ENCODE peak calls at places on chromosome 7, in eight cellular contexts. X is PC-3, F is AG10803, S is spleen, C is HFF-Myc, K is K562, A is transverse colon, U is GM13977. Z is an unnamed sample.

GRCh38 chr7:76338298-76339084 is 20.3 kb downstream of the YWHAG start:
- DNase-seq in X (peak), F (peak), S (no peak), C (no peak), K (no peak), A (no peak), U (no peak), Z (no peak)

GRCh38 chr7:156640949-156641485 is 443 bp downstream of the RNF32 start:
- DNase-seq in X (peak), F (peak), S (no peak), C (no peak), K (no peak), A (peak), U (no peak), Z (peak)

GRCh38 chr7:1123721-1124120 is 35.8 kb downstream of the GPER1 start:
- DNase-seq in X (no peak), F (peak), S (no peak), C (no peak), K (no peak), A (peak), U (no peak), Z (no peak)

GRCh38 chr7:148941598-148942280 is 57.6 kb upstream of the EZH2 start:
- DNase-seq in X (peak), F (peak), S (peak), C (no peak), K (peak), A (peak), U (no peak), Z (peak)

GRCh38 chr7:113078321-113078720 is 8.3 kb downstream of the GPR85 start:
- DNase-seq in X (no peak), F (no peak), S (no peak), C (no peak), K (no peak), A (no peak), U (no peak), Z (no peak)

GRCh38 chr7:49279886-49280285 is 355.5 kb downstream of the CDC14C start:
- DNase-seq in X (no peak), F (no peak), S (no peak), C (no peak), K (no peak), A (no peak), U (no peak), Z (no peak)

GRCh38 chr7:137151056-137151731 is 192.3 kb downstream of the PTN start:
- DNase-seq in X (peak), F (peak), S (no peak), C (peak), K (no peak), A (no peak), U (no peak), Z (no peak)

GRCh38 chr7:46024263-46024916 is 103.3 kb upstream of the IGFBP3 start:
- DNase-seq in X (no peak), F (peak), S (no peak), C (no peak), K (no peak), A (no peak), U (no peak), Z (no peak)

GRCh38 chr7:87193912-87194311 is 25.6 kb downstream of the TMEM243 start:
- DNase-seq in X (no peak), F (no peak), S (no peak), C (no peak), K (no peak), A (no peak), U (no peak), Z (no peak)

GRCh38 chr7:36289833-36290661 is 99.6 kb upstream of the ANLN start:
- DNase-seq in X (peak), F (no peak), S (no peak), C (no peak), K (no peak), A (peak), U (no peak), Z (no peak)

GRCh38 chr7:66557214-66558200 is 71.2 kb upstream of the KCTD7 start:
- DNase-seq in X (peak), F (peak), S (peak), C (no peak), K (peak), A (peak), U (peak), Z (peak)

GRCh38 chr7:74365320-74366022 is 76.3 kb downstream of the CLIP2 start:
- DNase-seq in X (peak), F (peak), S (no peak), C (peak), K (peak), A (peak), U (no peak), Z (no peak)

GRCh38 chr7:142603870-142604448 is 145.3 kb upstream of the PRSS1 start:
- DNase-seq in X (peak), F (peak), S (no peak), C (peak), K (peak), A (peak), U (peak), Z (no peak)

GRCh38 chr7:151453326-151453791 is 13.4 kb upstream of the CRYGN start:
- DNase-seq in X (no peak), F (no peak), S (peak), C (no peak), K (no peak), A (peak), U (no peak), Z (no peak)

GRCh38 chr7:147170341-147171012 is 1053.9 kb downstream of the CNTNAP2 start:
- DNase-seq in X (no peak), F (no peak), S (peak), C (no peak), K (no peak), A (no peak), U (no peak), Z (no peak)

GRCh38 chr7:27389508-27389907 is 146.9 kb downstream of the EVX1 start:
- DNase-seq in X (no peak), F (no peak), S (no peak), C (no peak), K (no peak), A (no peak), U (no peak), Z (no peak)

GRCh38 chr7:140316165-140316661 is 82.1 kb downstream of the SLC37A3 start:
- DNase-seq in X (peak), F (peak), S (no peak), C (peak), K (no peak), A (peak), U (no peak), Z (no peak)

GRCh38 chr7:152435384-152436278 is at the start of gene KMT2C:
- DNase-seq in X (peak), F (peak), S (peak), C (no peak), K (peak), A (peak), U (peak), Z (peak)

GRCh38 chr7:129162732-129163131 is 18.2 kb downstream of the TSPAN33 start:
- DNase-seq in X (no peak), F (no peak), S (no peak), C (no peak), K (no peak), A (no peak), U (no peak), Z (no peak)

GRCh38 chr7:120582916-120583315 is 275.0 kb downstream of the TSPAN12 start:
- DNase-seq in X (no peak), F (no peak), S (no peak), C (no peak), K (no peak), A (no peak), U (no peak), Z (no peak)

GRCh38 chr7:66443946-66444345 is 184.7 kb upstream of the KCTD7 start:
- DNase-seq in X (no peak), F (no peak), S (no peak), C (no peak), K (no peak), A (no peak), U (no peak), Z (no peak)

GRCh38 chr7:35380739-35381224 is 126.9 kb upstream of the TBX20 start:
- DNase-seq in X (no peak), F (no peak), S (no peak), C (no peak), K (no peak), A (no peak), U (no peak), Z (no peak)

GRCh38 chr7:548401-548800 is 28.8 kb upstream of the PDGFA start:
- DNase-seq in X (no peak), F (no peak), S (no peak), C (no peak), K (no peak), A (no peak), U (no peak), Z (no peak)

GRCh38 chr7:112336261-112336660 is 114.0 kb upstream of the IFRD1 start:
- DNase-seq in X (no peak), F (no peak), S (no peak), C (no peak), K (no peak), A (no peak), U (no peak), Z (no peak)

GRCh38 chr7:134421998-134422397 is 36.9 kb downstream of the AKR1B1 start:
- DNase-seq in X (peak), F (peak), S (no peak), C (no peak), K (no peak), A (no peak), U (no peak), Z (no peak)

GRCh38 chr7:74252893-74253292 is 1.3 kb downstream of the RFC2 start:
- DNase-seq in X (no peak), F (no peak), S (no peak), C (no peak), K (no peak), A (peak), U (no peak), Z (no peak)

GRCh38 chr7:155612658-155613057 is 31.8 kb upstream of the RBM33 start:
- DNase-seq in X (no peak), F (no peak), S (peak), C (no peak), K (no peak), A (no peak), U (no peak), Z (no peak)

GRCh38 chr7:101156277-101156676 is 2.0 kb downstream of the AP1S1 start:
- DNase-seq in X (no peak), F (no peak), S (no peak), C (no peak), K (no peak), A (no peak), U (no peak), Z (no peak)

GRCh38 chr7:42893341-42894242 is 18.3 kb downstream of the C7orf25 start:
- DNase-seq in X (no peak), F (no peak), S (no peak), C (no peak), K (no peak), A (no peak), U (no peak), Z (no peak)

GRCh38 chr7:63073286-63073685 is 925.4 kb upstream of the ZNF722 start:
- DNase-seq in X (no peak), F (no peak), S (no peak), C (no peak), K (no peak), A (no peak), U (no peak), Z (no peak)

GRCh38 chr7:77536413-77537135 is 521 bp upstream of the PTPN12 start:
- DNase-seq in X (peak), F (peak), S (peak), C (peak), K (peak), A (peak), U (peak), Z (peak)

GRCh38 chr7:150621376-150621775 is 10.8 kb downstream of the GIMAP6 start:
- DNase-seq in X (no peak), F (no peak), S (no peak), C (no peak), K (no peak), A (no peak), U (no peak), Z (no peak)

GRCh38 chr7:141754939-141755338 is 9.0 kb upstream of the TAS2R3 start:
- DNase-seq in X (peak), F (peak), S (no peak), C (no peak), K (peak), A (no peak), U (no peak), Z (no peak)

GRCh38 chr7:47638679-47639306 is 56.9 kb upstream of the TNS3 start:
- DNase-seq in X (no peak), F (no peak), S (no peak), C (no peak), K (no peak), A (peak), U (no peak), Z (no peak)

GRCh38 chr7:11648980-11649379 is 183.0 kb downstream of the THSD7A start:
- DNase-seq in X (no peak), F (no peak), S (no peak), C (no peak), K (no peak), A (no peak), U (no peak), Z (no peak)

GRCh38 chr7:43308913-43309789 is 196.7 kb downstream of the HECW1 start:
- DNase-seq in X (no peak), F (no peak), S (no peak), C (no peak), K (no peak), A (no peak), U (peak), Z (no peak)

GRCh38 chr7:17598846-17599245 is 300.4 kb downstream of the AHR start:
- DNase-seq in X (peak), F (peak), S (no peak), C (no peak), K (no peak), A (no peak), U (no peak), Z (no peak)

GRCh38 chr7:40640566-40640965 is 505.8 kb downstream of the SUGCT start:
- DNase-seq in X (no peak), F (no peak), S (no peak), C (no peak), K (no peak), A (no peak), U (no peak), Z (no peak)

GRCh38 chr7:102872460-102872859 is 40.3 kb upstream of the LRRC17 start:
- DNase-seq in X (peak), F (peak), S (no peak), C (peak), K (no peak), A (no peak), U (no peak), Z (no peak)

GRCh38 chr7:101590663-101591435 is 38.2 kb downstream of the MYL10 start:
- DNase-seq in X (no peak), F (no peak), S (no peak), C (no peak), K (no peak), A (no peak), U (no peak), Z (no peak)

DNA sequence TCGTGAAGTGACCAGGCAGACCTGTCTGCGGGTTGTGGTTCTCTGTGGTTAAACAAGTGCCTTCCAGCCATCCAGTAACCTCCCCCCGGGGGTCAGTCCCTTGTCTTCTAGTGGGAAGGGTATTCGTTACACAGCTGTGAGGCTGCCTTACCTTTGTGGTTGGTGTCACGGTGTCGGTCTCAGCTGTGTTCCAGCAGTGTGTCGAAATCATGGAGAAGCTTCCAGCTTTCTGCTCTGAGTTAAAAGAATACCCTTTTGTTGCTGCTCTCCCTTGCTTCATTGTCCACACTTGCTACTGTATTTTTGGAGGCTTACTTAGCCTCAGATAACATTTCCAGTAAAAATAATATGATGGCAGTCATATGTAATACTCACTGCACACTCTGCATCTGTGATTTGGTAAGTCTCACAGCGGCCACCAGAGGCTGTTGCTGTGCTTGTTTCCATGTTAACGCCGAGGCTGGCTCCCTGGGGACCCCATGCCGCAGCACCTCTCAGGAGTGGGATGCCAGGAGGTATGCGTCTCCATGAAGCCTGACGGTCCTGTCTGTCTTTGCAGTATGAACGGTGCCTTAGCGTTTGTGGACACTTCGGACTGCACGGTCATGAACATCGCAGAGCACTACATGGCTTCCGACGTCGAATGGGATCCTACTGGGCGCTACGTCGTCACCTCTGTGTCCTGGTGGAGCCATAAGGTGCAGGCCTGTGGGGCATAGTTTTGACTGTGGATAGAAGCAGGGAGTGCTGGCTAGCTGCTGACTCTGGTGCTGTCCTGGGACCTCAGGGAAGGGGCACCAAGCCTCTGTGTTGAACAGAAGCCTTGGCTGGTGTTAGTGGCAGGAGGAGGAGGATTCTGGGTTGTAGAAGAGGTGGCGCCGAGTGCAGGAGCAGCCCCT is 20.5 kb downstream of the EIF3B start:
- DNase-seq in X (no peak), F (no peak), S (no peak), C (no peak), K (no peak), A (no peak), U (no peak), Z (no peak)
- TF ChIP-seq CTCF in X (no peak), F (no peak), S (no peak), C (no peak), K (no peak), A (no peak), U (no peak), Z (no peak)

GRCh38 chr7:96417784-96418183 is 95.9 kb upstream of the SLC25A13 start:
- DNase-seq in X (no peak), F (no peak), S (no peak), C (no peak), K (no peak), A (no peak), U (no peak), Z (no peak)

GRCh38 chr7:96415293-96415940 is 93.5 kb upstream of the SLC25A13 start:
- DNase-seq in X (no peak), F (no peak), S (no peak), C (no peak), K (no peak), A (no peak), U (no peak), Z (no peak)

GRCh38 chr7:96416599-96416998 is 94.7 kb upstream of the SLC25A13 start:
- DNase-seq in X (no peak), F (no peak), S (no peak), C (no peak), K (no peak), A (no peak), U (no peak), Z (no peak)

GRCh38 chr7:96418600-96418999 is 96.7 kb upstream of the SLC25A13 start:
- DNase-seq in X (no peak), F (no peak), S (no peak), C (no peak), K (no peak), A (no peak), U (no peak), Z (no peak)

GRCh38 chr7:96414931-96415292 is 93.0 kb upstream of the SLC25A13 start:
- DNase-seq in X (peak), F (peak), S (no peak), C (no peak), K (peak), A (peak), U (peak), Z (no peak)
- TF ChIP-seq CTCF in X (peak), F (peak), S (no peak), C (peak), K (peak), A (peak), U (peak), Z (peak)

GRCh38 chr7:50766106-50766505 is 16.6 kb downstream of the GRB10 start:
- DNase-seq in X (no peak), F (no peak), S (no peak), C (no peak), K (no peak), A (no peak), U (no peak), Z (no peak)
- TF ChIP-seq CTCF in X (no peak), F (no peak), S (no peak), C (no peak), K (no peak), A (no peak), U (no peak), Z (no peak)

DNA sequence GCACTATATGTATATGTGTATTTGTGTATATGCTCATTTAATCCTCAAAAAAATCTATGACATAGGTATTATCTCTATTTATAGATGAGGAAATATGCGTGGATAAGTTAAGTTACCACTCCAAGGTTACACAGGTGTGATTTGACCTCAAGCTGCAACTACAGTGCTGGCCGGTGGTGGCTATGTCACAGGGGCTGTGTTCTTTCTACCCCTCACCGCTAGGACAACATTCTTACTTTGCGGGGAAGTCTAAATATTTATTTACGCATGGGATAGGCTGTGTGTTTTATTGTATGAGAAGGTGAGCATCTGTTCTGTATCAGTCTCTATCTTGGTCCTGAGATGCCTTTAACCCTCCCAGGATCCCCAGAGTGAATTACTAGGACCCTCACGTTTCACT is 60.0 kb downstream of the CREB5 start:
- DNase-seq in X (no peak), F (no peak), S (no peak), C (no peak), K (peak), A (no peak), U (no peak), Z (no peak)
- TF ChIP-seq CTCF in X (no peak), F (no peak), S (no peak), C (no peak), K (peak), A (no peak), U (no peak), Z (no peak)

DNA sequence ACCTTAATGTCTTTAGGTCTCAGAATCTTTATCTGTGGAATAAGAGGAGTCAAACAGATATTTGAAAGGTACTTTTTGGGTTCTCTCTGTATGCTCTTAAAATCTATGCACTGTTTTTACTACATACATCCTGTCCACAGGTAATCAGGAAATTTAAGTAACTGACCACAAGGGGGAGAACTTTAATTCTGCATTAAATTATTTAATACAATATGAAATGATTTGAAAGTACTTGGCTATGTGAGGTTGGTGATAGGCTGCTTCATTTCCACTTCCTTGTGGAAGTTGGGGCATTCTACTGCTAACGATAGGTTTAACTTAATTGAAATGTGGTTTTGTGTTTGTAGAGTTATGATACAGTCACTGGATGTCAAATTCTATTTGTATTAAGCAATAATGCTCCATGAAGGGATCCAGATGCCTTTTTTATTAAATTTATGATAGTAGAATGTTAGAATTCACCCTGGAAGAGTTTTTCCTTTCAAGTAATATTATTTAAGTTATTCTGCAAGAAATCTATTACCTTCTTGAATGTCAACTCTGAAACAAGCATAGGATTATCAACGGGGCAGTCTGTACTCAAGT is 6.0 kb downstream of the TEX47 start:
- DNase-seq in X (peak), F (peak), S (no peak), C (no peak), K (no peak), A (no peak), U (no peak), Z (no peak)
- TF ChIP-seq CTCF in X (peak), F (peak), S (no peak), C (peak), K (peak), A (peak), U (peak), Z (no peak)

GRCh38 chr7:38291117-38291647 is 17.7 kb upstream of the TARP start:
- DNase-seq in X (no peak), F (no peak), S (no peak), C (no peak), K (no peak), A (no peak), U (no peak), Z (no peak)
- TF ChIP-seq CTCF in X (peak), F (no peak), S (no peak), C (peak), K (peak), A (no peak), U (no peak), Z (no peak)

Z was measured in natural killer cell.